ENCODE peak calls at places on chromosome 1, in seven cellular contexts. One of them, this sample, is unnamed.

GRCh38 chr1:6274622-6275139 is 13.8 kb upstream of the GPR153 start:
- DNase-seq in CD4-positive, alpha-beta memory T cell: no peak
- DNase-seq in iPS DF 19.7: no peak
- DNase-seq in lower leg skin: no peak
- DNase-seq in naive thymus-derived CD8-positive, alpha-beta T cell: no peak
- DNase-seq in H54: no peak
- DNase-seq in B cell: no peak
- DNase-seq in this sample: no peak

GRCh38 chr1:153786038-153786790 is 11.0 kb downstream of the SLC27A3 start:
- DNase-seq in B cell: no peak
- DNase-seq in iPS DF 19.7: no peak
- DNase-seq in H54: no peak
- DNase-seq in naive thymus-derived CD8-positive, alpha-beta T cell: no peak
- DNase-seq in lower leg skin: no peak
- DNase-seq in CD4-positive, alpha-beta memory T cell: no peak
- DNase-seq in this sample: no peak

GRCh38 chr1:65075123-65075976 is 72.7 kb upstream of the AK4 start:
- DNase-seq in naive thymus-derived CD8-positive, alpha-beta T cell: peak; percentile 70
- DNase-seq in CD4-positive, alpha-beta memory T cell: peak; percentile 77
- DNase-seq in iPS DF 19.7: no peak
- DNase-seq in H54: peak; percentile 35
- DNase-seq in B cell: peak; percentile 69
- DNase-seq in lower leg skin: peak; percentile 35
- DNase-seq in this sample: peak; percentile 62

GRCh38 chr1:19232526-19232851 is 18.8 kb downstream of the EMC1 start:
- DNase-seq in naive thymus-derived CD8-positive, alpha-beta T cell: no peak
- DNase-seq in CD4-positive, alpha-beta memory T cell: no peak
- DNase-seq in B cell: no peak
- DNase-seq in lower leg skin: no peak
- DNase-seq in H54: no peak
- DNase-seq in iPS DF 19.7: no peak
- DNase-seq in this sample: no peak

GRCh38 chr1:112325504-112325903 is 70.5 kb upstream of the CTTNBP2NL start:
- DNase-seq in iPS DF 19.7: no peak
- DNase-seq in CD4-positive, alpha-beta memory T cell: no peak
- DNase-seq in H54: no peak
- DNase-seq in B cell: no peak
- DNase-seq in lower leg skin: no peak
- DNase-seq in naive thymus-derived CD8-positive, alpha-beta T cell: no peak
- DNase-seq in this sample: no peak

GRCh38 chr1:6483010-6483760 is 8.3 kb downstream of the PLEKHG5 start:
- DNase-seq in naive thymus-derived CD8-positive, alpha-beta T cell: no peak
- DNase-seq in lower leg skin: no peak
- DNase-seq in B cell: no peak
- DNase-seq in H54: no peak
- DNase-seq in CD4-positive, alpha-beta memory T cell: no peak
- DNase-seq in iPS DF 19.7: no peak
- DNase-seq in this sample: peak; percentile 54

GRCh38 chr1:56200446-56200845 is 378.9 kb downstream of the PLPP3 start:
- DNase-seq in naive thymus-derived CD8-positive, alpha-beta T cell: no peak
- DNase-seq in CD4-positive, alpha-beta memory T cell: no peak
- DNase-seq in lower leg skin: no peak
- DNase-seq in H54: no peak
- DNase-seq in B cell: no peak
- DNase-seq in iPS DF 19.7: no peak
- DNase-seq in this sample: no peak

GRCh38 chr1:156497743-156498446 is 2.7 kb downstream of the MEF2D start:
- DNase-seq in naive thymus-derived CD8-positive, alpha-beta T cell: no peak
- DNase-seq in iPS DF 19.7: no peak
- DNase-seq in B cell: no peak
- DNase-seq in H54: no peak
- DNase-seq in lower leg skin: no peak
- DNase-seq in CD4-positive, alpha-beta memory T cell: no peak
- DNase-seq in this sample: no peak

GRCh38 chr1:23904748-23905357 is 8.3 kb downstream of the CNR2 start:
- DNase-seq in naive thymus-derived CD8-positive, alpha-beta T cell: no peak
- DNase-seq in lower leg skin: no peak
- DNase-seq in B cell: no peak
- DNase-seq in H54: no peak
- DNase-seq in CD4-positive, alpha-beta memory T cell: no peak
- DNase-seq in iPS DF 19.7: no peak
- DNase-seq in this sample: no peak

GRCh38 chr1:175735144-175735543 is 8.3 kb downstream of the TNR start:
- DNase-seq in H54: no peak
- DNase-seq in naive thymus-derived CD8-positive, alpha-beta T cell: no peak
- DNase-seq in lower leg skin: no peak
- DNase-seq in B cell: no peak
- DNase-seq in CD4-positive, alpha-beta memory T cell: no peak
- DNase-seq in iPS DF 19.7: no peak
- DNase-seq in this sample: peak; percentile 10

GRCh38 chr1:212558665-212559480 is 49.7 kb upstream of the ATF3 start:
- DNase-seq in lower leg skin: peak; percentile 92
- DNase-seq in naive thymus-derived CD8-positive, alpha-beta T cell: peak; percentile 91
- DNase-seq in H54: peak; percentile 70
- DNase-seq in iPS DF 19.7: peak; percentile 17
- DNase-seq in CD4-positive, alpha-beta memory T cell: peak; percentile 91
- DNase-seq in B cell: peak; percentile 97
- DNase-seq in this sample: peak; percentile 94

GRCh38 chr1:59653968-59654367 is 160.8 kb upstream of the HOOK1 start:
- DNase-seq in H54: no peak
- DNase-seq in lower leg skin: no peak
- DNase-seq in B cell: no peak
- DNase-seq in naive thymus-derived CD8-positive, alpha-beta T cell: no peak
- DNase-seq in iPS DF 19.7: no peak
- DNase-seq in CD4-positive, alpha-beta memory T cell: no peak
- DNase-seq in this sample: no peak

GRCh38 chr1:200960948-200961340 is 62.6 kb downstream of the KIF21B start:
- DNase-seq in B cell: no peak
- DNase-seq in CD4-positive, alpha-beta memory T cell: no peak
- DNase-seq in iPS DF 19.7: no peak
- DNase-seq in lower leg skin: no peak
- DNase-seq in H54: no peak
- DNase-seq in naive thymus-derived CD8-positive, alpha-beta T cell: no peak
- DNase-seq in this sample: no peak

GRCh38 chr1:118012725-118013124 is 83.2 kb downstream of the WDR3 start:
- DNase-seq in CD4-positive, alpha-beta memory T cell: no peak
- DNase-seq in B cell: no peak
- DNase-seq in iPS DF 19.7: no peak
- DNase-seq in lower leg skin: no peak
- DNase-seq in H54: no peak
- DNase-seq in naive thymus-derived CD8-positive, alpha-beta T cell: no peak
- DNase-seq in this sample: no peak

GRCh38 chr1:179322481-179323026 is 29.0 kb downstream of the SOAT1 start:
- DNase-seq in H54: no peak
- DNase-seq in B cell: no peak
- DNase-seq in lower leg skin: no peak
- DNase-seq in iPS DF 19.7: no peak
- DNase-seq in naive thymus-derived CD8-positive, alpha-beta T cell: no peak
- DNase-seq in CD4-positive, alpha-beta memory T cell: no peak
- DNase-seq in this sample: no peak

GRCh38 chr1:198160946-198161614 is 4.3 kb downstream of the NEK7 start:
- DNase-seq in iPS DF 19.7: no peak
- DNase-seq in H54: no peak
- DNase-seq in B cell: no peak
- DNase-seq in naive thymus-derived CD8-positive, alpha-beta T cell: no peak
- DNase-seq in CD4-positive, alpha-beta memory T cell: no peak
- DNase-seq in lower leg skin: no peak
- DNase-seq in this sample: no peak

GRCh38 chr1:79325705-79326104 is 319.2 kb upstream of the ADGRL4 start:
- DNase-seq in naive thymus-derived CD8-positive, alpha-beta T cell: no peak
- DNase-seq in iPS DF 19.7: no peak
- DNase-seq in lower leg skin: no peak
- DNase-seq in H54: no peak
- DNase-seq in CD4-positive, alpha-beta memory T cell: no peak
- DNase-seq in B cell: no peak
- DNase-seq in this sample: no peak

GRCh38 chr1:56389813-56390539 is 189.4 kb downstream of the PLPP3 start:
- DNase-seq in H54: no peak
- DNase-seq in lower leg skin: no peak
- DNase-seq in naive thymus-derived CD8-positive, alpha-beta T cell: no peak
- DNase-seq in iPS DF 19.7: no peak
- DNase-seq in CD4-positive, alpha-beta memory T cell: no peak
- DNase-seq in B cell: no peak
- DNase-seq in this sample: no peak

GRCh38 chr1:145805057-145805456 is 18.8 kb downstream of the RNF115 start:
- DNase-seq in B cell: no peak
- DNase-seq in iPS DF 19.7: no peak
- DNase-seq in H54: no peak
- DNase-seq in CD4-positive, alpha-beta memory T cell: no peak
- DNase-seq in lower leg skin: no peak
- DNase-seq in naive thymus-derived CD8-positive, alpha-beta T cell: no peak
- DNase-seq in this sample: no peak

GRCh38 chr1:202213361-202214088 is 19.9 kb downstream of the LGR6 start:
- DNase-seq in H54: peak; percentile 63
- DNase-seq in naive thymus-derived CD8-positive, alpha-beta T cell: no peak
- DNase-seq in CD4-positive, alpha-beta memory T cell: no peak
- DNase-seq in B cell: no peak
- DNase-seq in lower leg skin: no peak
- DNase-seq in iPS DF 19.7: peak; percentile 78
- DNase-seq in this sample: no peak

GRCh38 chr1:231420299-231420958 is 1.7 kb downstream of the EGLN1 start:
- DNase-seq in H54: no peak
- DNase-seq in CD4-positive, alpha-beta memory T cell: no peak
- DNase-seq in B cell: no peak
- DNase-seq in iPS DF 19.7: no peak
- DNase-seq in naive thymus-derived CD8-positive, alpha-beta T cell: no peak
- DNase-seq in lower leg skin: no peak
- DNase-seq in this sample: no peak

GRCh38 chr1:191174298-191174697 is 696.6 kb upstream of the BRINP3 start:
- DNase-seq in iPS DF 19.7: peak; percentile 3
- DNase-seq in lower leg skin: no peak
- DNase-seq in H54: no peak
- DNase-seq in naive thymus-derived CD8-positive, alpha-beta T cell: no peak
- DNase-seq in CD4-positive, alpha-beta memory T cell: no peak
- DNase-seq in B cell: no peak
- DNase-seq in this sample: no peak

GRCh38 chr1:171653796-171654704 is 1.6 kb upstream of the MYOC start:
- DNase-seq in lower leg skin: no peak
- DNase-seq in H54: no peak
- DNase-seq in iPS DF 19.7: no peak
- DNase-seq in B cell: no peak
- DNase-seq in naive thymus-derived CD8-positive, alpha-beta T cell: no peak
- DNase-seq in CD4-positive, alpha-beta memory T cell: no peak
- DNase-seq in this sample: peak; percentile 11

GRCh38 chr1:12456979-12457378 is 161.0 kb downstream of the DHRS3 start:
- DNase-seq in B cell: no peak
- DNase-seq in H54: no peak
- DNase-seq in naive thymus-derived CD8-positive, alpha-beta T cell: no peak
- DNase-seq in lower leg skin: no peak
- DNase-seq in CD4-positive, alpha-beta memory T cell: no peak
- DNase-seq in iPS DF 19.7: no peak
- DNase-seq in this sample: no peak

GRCh38 chr1:18540136-18540765 is 59.5 kb downstream of the KLHDC7A start:
- DNase-seq in naive thymus-derived CD8-positive, alpha-beta T cell: no peak
- DNase-seq in iPS DF 19.7: no peak
- DNase-seq in lower leg skin: no peak
- DNase-seq in CD4-positive, alpha-beta memory T cell: no peak
- DNase-seq in B cell: no peak
- DNase-seq in H54: no peak
- DNase-seq in this sample: no peak

GRCh38 chr1:119481951-119482350 is 25.1 kb upstream of the HSD3B1 start:
- DNase-seq in lower leg skin: no peak
- DNase-seq in H54: no peak
- DNase-seq in CD4-positive, alpha-beta memory T cell: no peak
- DNase-seq in naive thymus-derived CD8-positive, alpha-beta T cell: no peak
- DNase-seq in B cell: no peak
- DNase-seq in iPS DF 19.7: no peak
- DNase-seq in this sample: no peak

GRCh38 chr1:94020764-94021579 is 100.0 kb downstream of the ABCA4 start:
- DNase-seq in naive thymus-derived CD8-positive, alpha-beta T cell: no peak
- DNase-seq in iPS DF 19.7: no peak
- DNase-seq in CD4-positive, alpha-beta memory T cell: no peak
- DNase-seq in B cell: no peak
- DNase-seq in H54: no peak
- DNase-seq in lower leg skin: no peak
- DNase-seq in this sample: no peak

GRCh38 chr1:242467556-242468145 is 56.8 kb downstream of the PLD5 start:
- DNase-seq in CD4-positive, alpha-beta memory T cell: no peak
- DNase-seq in H54: peak; percentile 17
- DNase-seq in iPS DF 19.7: peak; percentile 23
- DNase-seq in lower leg skin: peak; percentile 25
- DNase-seq in naive thymus-derived CD8-positive, alpha-beta T cell: no peak
- DNase-seq in B cell: peak; percentile 40
- DNase-seq in this sample: peak; percentile 29

GRCh38 chr1:54577612-54578011 is 29.6 kb downstream of the ACOT11 start:
- DNase-seq in H54: no peak
- DNase-seq in naive thymus-derived CD8-positive, alpha-beta T cell: no peak
- DNase-seq in B cell: no peak
- DNase-seq in lower leg skin: peak; percentile 71
- DNase-seq in CD4-positive, alpha-beta memory T cell: no peak
- DNase-seq in iPS DF 19.7: no peak
- DNase-seq in this sample: peak; percentile 86

GRCh38 chr1:82387070-82387366 is 586.3 kb downstream of the ADGRL2 start:
- DNase-seq in naive thymus-derived CD8-positive, alpha-beta T cell: no peak
- DNase-seq in iPS DF 19.7: no peak
- DNase-seq in CD4-positive, alpha-beta memory T cell: no peak
- DNase-seq in B cell: no peak
- DNase-seq in lower leg skin: no peak
- DNase-seq in H54: no peak
- DNase-seq in this sample: no peak

GRCh38 chr1:1200876-1201810 is 5.2 kb downstream of the TNFRSF18 start:
- DNase-seq in B cell: peak; percentile 99
- DNase-seq in iPS DF 19.7: no peak
- DNase-seq in lower leg skin: no peak
- DNase-seq in H54: peak; percentile 69
- DNase-seq in CD4-positive, alpha-beta memory T cell: peak; percentile 90
- DNase-seq in naive thymus-derived CD8-positive, alpha-beta T cell: peak; percentile 76
- DNase-seq in this sample: peak; percentile 43

GRCh38 chr1:18079941-18080340 is 27.7 kb upstream of the IGSF21 start:
- DNase-seq in lower leg skin: no peak
- DNase-seq in CD4-positive, alpha-beta memory T cell: no peak
- DNase-seq in H54: no peak
- DNase-seq in naive thymus-derived CD8-positive, alpha-beta T cell: no peak
- DNase-seq in iPS DF 19.7: no peak
- DNase-seq in B cell: no peak
- DNase-seq in this sample: no peak